ENCODE peak calls at places on chromosomes 16 and 17, in seven cellular contexts. O, M, V, I, H, A and P are unnamed samples.

GRCh38 chr17:2719861-2720260 is 8.3 kb upstream of the CLUH start:
- DNase-seq in V (no peak), I (no peak), H (no peak), M (no peak), O (no peak), A (no peak), P (no peak)

GRCh38 chr17:82105882-82106696 is 8.1 kb upstream of the FASN start:
- DNase-seq in V (peak; percentile 94), H (peak; percentile 51), M (peak; percentile 59), O (peak; percentile 82), I (peak; percentile 79), A (peak; percentile 97), P (peak; percentile 91)

GRCh38 chr16:80375973-80376372 is 164.8 kb upstream of the DYNLRB2 start:
- DNase-seq in A (no peak), I (no peak), H (no peak), O (no peak), M (no peak), V (no peak), P (no peak)

GRCh38 chr16:615122-615521 is 15.7 kb upstream of the WFIKKN1 start:
- DNase-seq in I (no peak), A (no peak), H (no peak), O (no peak), V (no peak), M (no peak), P (no peak)

GRCh38 chr16:23905027-23905426 is 69.2 kb downstream of the PRKCB start:
- DNase-seq in M (no peak), O (no peak), A (no peak), I (no peak), V (no peak), H (no peak), P (peak; percentile 21)

GRCh38 chr16:55357241-55357640 is 33.2 kb downstream of the IRX6 start:
- DNase-seq in I (no peak), A (no peak), V (no peak), H (no peak), M (no peak), O (no peak), P (no peak)

GRCh38 chr16:10028644-10029043 is 153.6 kb downstream of the GRIN2A start:
- DNase-seq in V (no peak), I (no peak), H (no peak), O (no peak), A (no peak), M (no peak), P (no peak)

GRCh38 chr17:7929158-7930029 is at the start of gene KCNAB3:
- DNase-seq in A (peak; percentile 92), V (no peak), O (no peak), H (no peak), I (peak; percentile 83), M (no peak), P (peak; percentile 31)

GRCh38 chr17:33562792-33563191 is 269.7 kb upstream of the ASIC2 start:
- DNase-seq in H (no peak), I (no peak), M (no peak), A (no peak), V (no peak), O (no peak), P (no peak)

GRCh38 chr16:4683255-4684029 is 9.9 kb upstream of the NUDT16L1 start:
- DNase-seq in I (no peak), H (no peak), A (no peak), V (no peak), M (no peak), O (no peak), P (no peak)

GRCh38 chr17:43220511-43221125 is 7.8 kb downstream of the CCDC200 start:
- DNase-seq in V (no peak), A (no peak), H (no peak), O (no peak), M (no peak), I (peak; percentile 30), P (no peak)

GRCh38 chr17:45234641-45235040 is 13.0 kb downstream of the FMNL1 start:
- DNase-seq in V (peak; percentile 69), M (peak; percentile 60), A (peak; percentile 79), H (no peak), I (peak; percentile 73), O (no peak), P (no peak)

GRCh38 chr17:3025421-3026124 is 37.8 kb downstream of the OR1D5 start:
- DNase-seq in A (no peak), O (no peak), M (no peak), V (no peak), I (no peak), H (no peak), P (no peak)

GRCh38 chr17:8417806-8418205 is 17.9 kb upstream of the NDEL1 start:
- DNase-seq in M (no peak), I (no peak), O (no peak), V (peak; percentile 63), H (no peak), A (no peak), P (no peak)

GRCh38 chr17:66915204-66915611 is 49.3 kb upstream of the CACNG4 start:
- DNase-seq in I (no peak), M (no peak), V (peak; percentile 21), H (no peak), A (peak; percentile 76), O (peak; percentile 39), P (peak; percentile 91)

GRCh38 chr16:48318630-48319029 is 66.6 kb downstream of the SIAH1 start:
- DNase-seq in H (peak; percentile 23), V (no peak), M (no peak), O (no peak), A (no peak), I (no peak), P (no peak)

GRCh38 chr17:66764559-66764958 is 70.4 kb upstream of the CACNG5 start:
- DNase-seq in I (no peak), V (no peak), M (no peak), A (no peak), O (no peak), H (no peak), P (no peak)

DNA sequence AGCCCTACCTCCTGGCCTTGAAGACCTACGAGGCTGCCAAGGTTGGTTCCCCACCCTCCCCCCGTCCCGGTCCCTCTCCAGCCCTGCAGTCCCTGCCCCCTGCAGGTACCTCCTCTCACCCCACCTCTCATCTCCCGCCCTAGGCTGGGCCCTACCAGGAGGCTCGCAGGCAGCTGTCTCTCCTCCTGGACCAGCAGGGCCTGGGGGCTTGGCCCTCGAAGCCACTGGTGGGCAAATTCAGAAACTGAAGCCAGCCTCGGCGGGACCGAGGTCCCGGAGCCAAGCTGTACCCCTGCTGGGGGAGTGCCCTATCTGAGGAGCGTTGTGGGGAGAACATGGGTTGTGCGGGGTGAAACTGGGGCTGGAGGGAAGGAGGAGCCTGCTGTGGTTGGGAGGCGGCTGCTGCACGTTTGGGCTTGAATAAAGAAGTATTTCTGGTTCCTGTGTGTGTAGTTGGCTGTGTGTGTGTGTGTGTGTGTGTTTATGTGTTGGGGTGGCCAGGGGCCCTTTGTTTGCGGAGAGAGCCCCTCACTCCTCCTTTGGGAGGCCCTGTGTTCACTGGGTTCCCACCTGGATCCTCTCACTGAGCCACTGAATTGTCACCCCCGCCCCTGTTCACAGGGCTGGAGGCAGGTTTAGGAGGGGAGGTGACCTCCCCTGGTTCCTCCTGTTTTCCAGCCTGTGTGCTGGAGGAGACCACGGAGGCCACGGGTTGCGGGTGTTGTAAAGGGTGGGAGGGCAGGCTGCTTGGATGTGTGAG is 6.0 kb downstream of the ADAD2 start:
- DNase-seq in I (no peak), A (no peak), O (no peak), V (no peak), H (no peak), M (no peak), P (peak; percentile 89)
- TF ChIP-seq JUND in I (no peak), A (no peak), O (no peak), V (no peak), H (no peak), M (no peak), P (no peak)

GRCh38 chr16:53769185-53769584 is 65.2 kb downstream of the FTO start:
- DNase-seq in H (no peak), M (no peak), A (no peak), O (no peak), I (no peak), V (no peak), P (no peak)

GRCh38 chr16:53768593-53768992 is 64.6 kb downstream of the FTO start:
- DNase-seq in I (no peak), M (no peak), A (no peak), O (peak; percentile 61), V (no peak), H (no peak), P (no peak)

GRCh38 chr16:53768167-53768566 is 64.2 kb downstream of the FTO start:
- DNase-seq in H (no peak), V (no peak), O (no peak), A (no peak), I (no peak), M (no peak), P (no peak)

GRCh38 chr16:53769787-53770186 is 65.8 kb downstream of the FTO start:
- DNase-seq in H (no peak), O (no peak), V (no peak), I (no peak), M (no peak), A (no peak), P (no peak)

DNA sequence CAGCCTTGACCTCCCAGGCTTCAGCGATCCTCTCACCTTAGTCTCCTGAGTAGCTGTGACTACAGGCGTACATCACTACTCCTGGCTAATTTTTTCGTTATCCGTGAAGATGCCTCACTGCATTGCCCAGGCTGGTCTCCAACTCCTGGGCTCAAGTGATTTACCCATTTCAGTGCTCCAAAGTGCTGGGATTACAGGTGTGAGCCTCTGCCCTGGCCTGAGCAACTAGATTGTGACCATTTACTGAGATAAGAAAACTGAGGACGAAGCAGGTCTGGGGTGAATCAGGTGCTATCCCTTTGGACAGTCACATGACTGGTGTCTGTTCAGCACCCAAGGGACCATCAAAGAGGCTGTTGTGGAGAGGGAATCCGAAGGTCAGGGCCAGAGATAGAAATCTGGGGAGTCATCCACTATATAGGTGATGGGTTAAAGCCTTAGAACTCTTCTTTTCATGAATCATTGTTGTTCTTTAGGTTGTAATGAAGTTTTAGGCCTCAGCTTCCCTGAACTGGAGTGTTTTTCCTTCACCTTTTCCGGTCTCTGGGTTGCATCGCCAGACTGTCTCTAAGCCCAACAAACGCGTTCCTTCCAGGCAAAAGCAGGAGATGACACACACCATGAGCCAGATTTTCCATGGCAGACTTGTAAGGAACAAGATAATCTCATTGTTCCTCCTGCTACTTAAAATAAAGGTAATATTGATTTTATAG is 62.5 kb downstream of the FTO start:
- DNase-seq in M (no peak), V (peak; percentile 94), O (no peak), I (no peak), H (no peak), A (no peak), P (no peak)
- TF ChIP-seq JUND in M (no peak), V (no peak), O (peak; percentile 74), I (no peak), H (no peak), A (no peak), P (no peak)

GRCh38 chr16:50440531-50440930 is 71.7 kb upstream of the BRD7 start:
- DNase-seq in V (no peak), I (no peak), M (no peak), A (no peak), H (no peak), O (no peak), P (no peak)
- TF ChIP-seq JUND in V (no peak), I (no peak), M (no peak), A (no peak), H (no peak), O (no peak), P (no peak)

DNA sequence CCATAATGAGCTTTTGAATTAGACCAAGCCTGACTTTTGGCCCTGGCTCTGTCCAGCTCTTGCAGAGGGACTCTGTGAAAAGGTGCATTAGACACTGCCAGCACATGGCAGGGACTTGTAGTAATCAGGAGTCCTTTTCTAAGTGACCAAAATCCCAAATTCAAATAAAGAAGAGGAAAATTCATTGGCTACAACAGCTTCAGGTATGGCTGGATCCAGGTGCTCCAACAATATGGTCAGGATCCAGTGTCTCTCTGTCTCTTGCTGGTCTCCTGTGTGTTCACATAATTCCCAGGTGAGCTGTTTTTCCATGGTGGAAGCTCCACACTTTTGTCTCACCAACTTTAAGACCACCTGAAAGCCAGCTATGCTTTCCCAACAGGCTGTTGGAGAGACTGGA is 358.8 kb upstream of the TNRC6C start:
- DNase-seq in A (no peak), V (no peak), H (no peak), I (no peak), O (no peak), M (no peak), P (no peak)
- TF ChIP-seq JUND in A (no peak), V (no peak), H (no peak), I (no peak), O (no peak), M (no peak), P (no peak)